ENCODE peak calls at places on chromosomes 5 and 9, in four cellular contexts. D is small intestine, K is vagina, F is fibroblast of lung. N is an unnamed sample.
A peak's percentile ranks its signal among the peaks of the same experiment; 100 is the strongest.

GRCh38 chr5:124111886-124112285 is 599.9 kb downstream of the CSNK1G3 start:
- DNase-seq in D (no peak), K (no peak), F (no peak), N (no peak)

GRCh38 chr5:133353741-133354140 is 258.6 kb downstream of the FSTL4 start:
- DNase-seq in K (no peak), D (no peak), F (no peak), N (no peak)

GRCh38 chr5:138960145-138960692 is 85.1 kb upstream of the LRRTM2 start:
- DNase-seq in F (no peak), D (no peak), K (no peak), N (no peak)

GRCh38 chr5:24065786-24066185 is 558.4 kb downstream of the PRDM9 start:
- DNase-seq in F (no peak), D (no peak), K (no peak), N (no peak)

GRCh38 chr5:149576021-149576420 is 5.3 kb upstream of the ARHGEF37 start:
- DNase-seq in F (no peak), K (no peak), D (no peak), N (no peak)

GRCh38 chr9:73038613-73039012 is 85.8 kb upstream of the ALDH1A1 start:
- DNase-seq in F (peak; percentile 94), D (no peak), K (no peak), N (no peak)

GRCh38 chr9:93676310-93677054 is 100.1 kb downstream of the PHF2 start:
- DNase-seq in F (no peak), D (no peak), K (no peak), N (no peak)

GRCh38 chr5:150186137-150186536 is 3.7 kb upstream of the SLC6A7 start:
- DNase-seq in F (no peak), K (no peak), D (no peak), N (no peak)

GRCh38 chr9:133788045-133788818 is 50.1 kb upstream of the SARDH start:
- DNase-seq in F (no peak), D (no peak), K (no peak), N (no peak)

GRCh38 chr5:12480487-12480886 is 576.2 kb upstream of the CTNND2 start:
- DNase-seq in D (no peak), K (no peak), F (no peak), N (no peak)

GRCh38 chr5:127924606-127925005 is 159.0 kb upstream of the SLC12A2 start:
- DNase-seq in K (no peak), F (no peak), D (no peak), N (no peak)

GRCh38 chr9:126317513-126317912 is 9.1 kb upstream of the MVB12B start:
- DNase-seq in D (no peak), K (no peak), F (peak; percentile 21), N (no peak)

GRCh38 chr5:148474025-148474511 is 90.3 kb downstream of the FBXO38 start:
- DNase-seq in D (no peak), K (no peak), F (peak; percentile 50), N (no peak)

GRCh38 chr9:36992501-36993316 is 41.4 kb downstream of the PAX5 start:
- DNase-seq in D (no peak), F (no peak), K (no peak), N (no peak)

GRCh38 chr9:84349706-84350105 is 9.1 kb upstream of the SLC28A3 start:
- DNase-seq in K (no peak), D (no peak), F (no peak), N (no peak)

GRCh38 chr5:143657814-143658395 is 154.1 kb upstream of the HMHB1 start:
- DNase-seq in D (no peak), K (no peak), F (peak; percentile 65), N (no peak)

GRCh38 chr5:134125195-134126015 is 10.9 kb downstream of the TCF7 start:
- DNase-seq in K (no peak), F (peak; percentile 92), D (no peak), N (no peak)

DNA sequence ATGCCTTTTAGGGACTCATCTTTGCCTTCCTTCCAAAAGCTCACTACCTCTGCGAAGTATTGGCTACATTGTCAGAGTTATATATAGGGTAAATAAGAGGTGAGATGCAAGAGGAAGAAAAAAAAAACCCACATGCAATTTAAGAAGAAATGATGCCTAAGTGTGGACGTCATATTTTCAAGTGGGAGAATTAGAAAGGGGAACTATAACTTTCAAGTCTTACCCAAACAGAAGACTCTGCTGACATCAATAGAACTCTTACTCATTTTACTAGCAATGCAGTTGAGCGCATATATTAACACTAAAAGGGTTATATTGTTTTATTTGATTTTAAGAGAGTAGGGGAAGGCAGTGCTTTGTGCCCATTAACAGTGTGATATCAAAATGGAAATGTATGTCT is 15.7 kb downstream of the EBF1 start:
- DNase-seq in K (no peak), F (no peak), D (no peak), N (no peak)
- H3K36me3 ChIP-seq in K (no peaks in the 10 kb centered on the region), F (no peaks in the 10 kb centered on the region), D (no peaks in the 10 kb centered on the region), N (no peaks in the 10 kb centered on the region)

GRCh38 chr5:120415985-120416384 is 48.1 kb upstream of the PRR16 start:
- DNase-seq in K (no peak), D (no peak), F (no peak), N (no peak)

GRCh38 chr5:120413706-120414105 is 50.4 kb upstream of the PRR16 start:
- DNase-seq in F (no peak), D (no peak), K (no peak), N (no peak)

DNA sequence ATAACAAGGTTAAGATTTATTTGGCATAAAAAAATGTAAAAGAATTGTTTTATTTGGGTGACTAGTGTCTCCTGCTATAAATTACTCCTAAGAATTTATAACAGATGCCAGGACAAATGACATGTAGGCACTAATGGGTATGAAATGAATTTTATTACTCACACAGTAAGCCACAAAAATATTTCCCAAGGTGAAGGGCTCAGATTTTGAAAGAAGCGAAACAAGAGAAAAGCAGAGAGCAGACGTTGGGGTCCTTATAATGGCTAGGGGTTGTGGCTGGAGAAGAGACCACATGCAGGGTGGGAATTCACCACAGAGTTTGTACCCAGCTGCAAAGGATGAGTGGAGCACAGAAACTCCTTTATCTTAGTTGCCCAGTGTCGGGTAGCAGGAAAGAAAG is 45.0 kb upstream of the PRR16 start:
- DNase-seq in D (no peak), K (no peak), F (no peak), N (no peak)
- H3K27ac ChIP-seq in D (no peak overlapping the region), K (no peak overlapping the region), F (no peak overlapping the region), N (no peak overlapping the region)

DNA sequence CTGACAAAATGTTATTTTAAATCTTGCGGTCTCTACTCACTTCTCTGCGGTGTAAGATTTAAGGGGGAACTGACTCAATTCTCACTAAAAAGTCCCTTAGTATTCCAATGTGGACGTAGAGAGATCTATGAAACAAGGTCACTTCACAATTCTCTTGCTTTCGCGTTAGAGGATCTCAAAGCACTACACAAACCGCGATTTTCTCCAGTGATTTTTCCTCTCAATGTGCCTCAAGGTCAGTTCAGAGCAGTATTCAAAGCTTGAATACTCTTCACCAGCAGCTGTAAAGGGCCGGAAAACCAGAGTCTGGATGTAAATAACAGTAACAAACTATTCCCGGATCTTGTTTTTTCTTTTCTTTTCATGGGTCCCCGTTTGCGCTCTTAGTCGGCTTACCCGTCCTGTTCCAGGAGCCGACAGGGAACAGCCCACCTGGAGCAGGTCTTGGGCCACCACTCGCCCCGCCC is 128.2 kb downstream of the TMEM161B start:
- DNase-seq in F (no peak), K (no peak), D (no peak), N (no peak)
- H3K4me3 ChIP-seq in F (peak overlapping the region; percentile 61), K (peak overlapping the region; percentile 49), D (no peak overlapping the region), N (peak overlapping the region; percentile 52)

DNA sequence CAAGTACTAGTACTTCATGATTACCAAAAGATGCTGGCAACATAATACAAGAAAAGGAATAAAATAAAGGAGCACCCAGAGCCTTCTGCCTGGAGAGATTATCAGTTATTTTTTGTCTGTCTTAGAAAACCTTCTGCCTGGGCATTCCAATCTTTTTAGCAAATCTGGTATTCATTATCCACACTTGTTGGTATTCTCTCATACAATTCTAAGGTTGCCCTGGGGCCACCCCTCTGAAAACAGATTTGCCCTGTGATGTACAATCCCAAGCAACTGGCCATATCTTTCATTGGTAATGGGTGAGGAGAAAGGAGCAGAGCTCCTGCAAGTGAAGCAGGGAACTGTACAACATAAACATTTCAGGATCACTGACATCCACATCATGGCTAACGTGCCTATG is 47.8 kb downstream of the WDR41 start:
- DNase-seq in D (no peak), K (no peak), F (no peak), N (no peak)
- H3K36me3 ChIP-seq in D (peaks cover 4% of the 10 kb centered on the region), K (no peaks in the 10 kb centered on the region), F (no peaks in the 10 kb centered on the region), N (no peaks in the 10 kb centered on the region)

GRCh38 chr9:34651286-34651685 is 699 bp upstream of the IL11RA start:
- DNase-seq in F (peak; percentile 23), K (no peak), D (peak; percentile 68), N (no peak)

GRCh38 chr9:34648673-34649072 is 2.2 kb downstream of the GALT start:
- DNase-seq in D (no peak), F (no peak), K (no peak), N (no peak)

GRCh38 chr9:34652608-34653007 is 623 bp downstream of the IL11RA start:
- DNase-seq in K (no peak), D (no peak), F (no peak), N (no peak)

GRCh38 chr9:34651876-34652602 is at the start of gene IL11RA:
- DNase-seq in D (peak; percentile 97), K (no peak), F (peak; percentile 86), N (no peak)

DNA sequence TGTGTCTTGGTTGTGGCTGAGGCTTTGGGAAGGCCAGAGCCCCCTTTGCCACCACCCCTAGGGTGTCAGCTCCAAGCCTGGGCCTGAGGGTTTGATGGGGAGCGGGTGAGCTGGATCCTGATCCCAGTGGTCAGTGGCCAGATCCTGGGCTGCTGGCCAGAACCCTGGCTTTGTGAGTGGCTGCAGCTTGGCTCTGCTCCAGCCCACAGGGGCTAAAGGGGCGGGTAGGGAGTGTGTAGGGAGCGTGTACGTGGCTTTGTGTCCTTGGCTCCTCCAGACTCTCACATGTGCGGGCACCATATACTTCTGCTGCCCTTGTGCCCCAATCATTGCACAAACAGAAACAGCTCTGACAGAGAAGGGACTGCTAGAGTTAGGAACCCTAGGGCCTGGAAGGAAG is 1.2 kb upstream of the IL11RA start:
- DNase-seq in F (peak; percentile 61), D (no peak), K (no peak), N (no peak)
- H3K27ac ChIP-seq in F (no peak overlapping the region), D (peak overlapping the region; percentile 90), K (peak overlapping the region; percentile 87), N (peak overlapping the region; percentile 88)

DNA sequence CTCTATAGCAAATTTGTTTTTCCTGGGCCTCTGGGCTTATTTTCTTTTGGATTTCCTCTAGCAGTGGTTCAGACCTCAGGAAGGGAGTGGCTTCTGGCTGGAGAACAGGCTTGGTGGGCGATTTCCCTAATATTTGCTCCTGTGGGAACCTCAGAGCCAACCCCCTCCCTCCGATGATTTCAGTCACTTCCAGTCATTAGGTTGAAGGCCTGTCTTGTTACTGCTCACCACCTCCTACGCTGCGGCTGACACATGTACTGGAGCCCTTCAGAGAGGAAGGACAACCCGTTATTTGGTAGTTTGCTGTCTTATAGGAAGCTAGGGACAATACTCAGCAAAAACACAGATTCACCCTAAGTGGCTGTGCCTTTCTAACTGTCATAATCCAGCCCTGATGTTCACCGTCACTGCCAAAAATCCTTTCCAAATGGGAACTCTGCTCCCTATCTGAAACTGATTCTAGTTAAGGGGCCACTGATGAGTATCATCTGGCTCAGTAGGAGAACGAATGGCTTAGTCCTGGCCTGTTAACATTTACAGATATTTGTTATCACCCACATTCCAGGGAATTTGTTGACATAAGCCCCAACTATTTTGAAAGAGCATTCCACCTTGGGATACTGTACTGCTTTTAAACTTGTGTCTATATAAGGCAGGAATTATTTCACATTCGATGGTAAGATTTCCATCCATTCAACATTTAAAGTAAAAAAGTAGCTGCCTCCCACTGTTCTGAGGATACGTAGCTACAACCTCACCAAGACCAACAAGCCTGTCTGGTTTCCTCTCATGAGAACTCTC is 29.3 kb upstream of the ANKH start:
- DNase-seq in K (no peak), D (no peak), F (peak; percentile 73), N (no peak)
- H3K4me3 ChIP-seq in K (no peak overlapping the region), D (no peak overlapping the region), F (no peak overlapping the region), N (no peak overlapping the region)